ENCODE peak calls at places on chromosomes 3 and 15, in eight cellular contexts. R is vagina, X is endothelial cell of umbilical vein, Q is breast epithelium, W is GM23338, B is prostate gland, F is K562, J is upper lobe of left lung. K is an unnamed sample.

GRCh38 chr3:72145506-72146380 is 360.8 kb upstream of the PROK2 start:
- DNase-seq in X (no peak), J (no peak), B (no peak), R (no peak), W (peak; percentile 18), F (no peak), Q (no peak), K (no peak)

GRCh38 chr15:37856109-37856508 is 78.3 kb upstream of the TMCO5A start:
- DNase-seq in F (no peak), J (no peak), Q (no peak), W (no peak), R (no peak), X (no peak), B (no peak), K (no peak)

GRCh38 chr15:51380999-51381806 is 39.7 kb downstream of the GLDN start:
- DNase-seq in F (peak; percentile 81), J (peak; percentile 61), Q (peak; percentile 21), B (peak; percentile 15), R (no peak), W (peak; percentile 86), X (peak; percentile 67), K (peak; percentile 74)

GRCh38 chr3:84566256-84566655 is 392.5 kb upstream of the CADM2 start:
- DNase-seq in R (no peak), J (no peak), W (no peak), F (no peak), B (no peak), X (no peak), Q (no peak), K (no peak)

GRCh38 chr3:48112813-48113212 is 75.4 kb downstream of the CDC25A start:
- DNase-seq in Q (no peak), W (no peak), F (no peak), B (no peak), X (no peak), R (no peak), J (no peak), K (no peak)

GRCh38 chr3:188283347-188283746 is 129.4 kb downstream of the LPP start:
- DNase-seq in R (no peak), Q (no peak), F (no peak), W (no peak), X (no peak), J (no peak), B (no peak), K (no peak)

GRCh38 chr3:33392703-33393125 is 47.5 kb downstream of the UBP1 start:
- DNase-seq in R (no peak), B (no peak), J (no peak), X (peak; percentile 92), W (no peak), Q (no peak), F (no peak), K (no peak)

GRCh38 chr3:135840436-135840835 is 125.1 kb upstream of the PPP2R3A start:
- DNase-seq in J (no peak), X (no peak), F (no peak), Q (no peak), R (no peak), W (no peak), B (no peak), K (no peak)

GRCh38 chr3:14154242-14154641 is 24.2 kb downstream of the XPC start:
- DNase-seq in B (no peak), X (peak; percentile 58), W (no peak), F (no peak), Q (no peak), J (no peak), R (no peak), K (no peak)

GRCh38 chr15:90706394-90707327 is 10.5 kb upstream of the BLM start:
- DNase-seq in F (no peak), B (no peak), W (no peak), J (no peak), X (no peak), R (no peak), Q (no peak), K (no peak)

GRCh38 chr3:142652826-142653292 is 56.7 kb downstream of the PLS1 start:
- DNase-seq in J (no peak), F (peak; percentile 36), Q (no peak), X (no peak), W (no peak), B (no peak), R (no peak), K (no peak)

GRCh38 chr15:58038426-58039106 is 26.9 kb downstream of the ALDH1A2 start:
- DNase-seq in F (no peak), R (no peak), Q (no peak), J (no peak), B (peak; percentile 71), W (no peak), X (peak; percentile 85), K (no peak)

GRCh38 chr3:135516143-135516542 is 449.4 kb upstream of the PPP2R3A start:
- DNase-seq in W (peak; percentile 86), J (no peak), F (peak; percentile 8), Q (no peak), X (no peak), R (no peak), B (no peak), K (no peak)

GRCh38 chr3:65265511-65265910 is 577.7 kb upstream of the ADAMTS9 start:
- DNase-seq in J (no peak), Q (no peak), R (no peak), W (no peak), B (no peak), F (no peak), X (no peak), K (no peak)

GRCh38 chr15:47673343-47673761 is 44.0 kb upstream of the SEMA6D start:
- DNase-seq in J (no peak), X (peak; percentile 90), B (no peak), F (no peak), R (no peak), Q (no peak), W (peak; percentile 18), K (no peak)

GRCh38 chr15:69997701-69998273 is 99.9 kb downstream of the TLE3 start:
- DNase-seq in Q (peak; percentile 78), F (no peak), W (no peak), J (peak; percentile 67), X (no peak), B (no peak), R (no peak), K (no peak)

GRCh38 chr3:23761440-23761896 is 44.3 kb upstream of the UBE2E1 start:
- DNase-seq in X (peak; percentile 60), J (no peak), W (peak; percentile 76), B (no peak), R (no peak), Q (no peak), F (peak; percentile 45), K (no peak)

GRCh38 chr3:81393251-81393650 is 368.2 kb downstream of the GBE1 start:
- DNase-seq in B (no peak), R (no peak), F (no peak), X (no peak), Q (no peak), J (no peak), W (no peak), K (no peak)

GRCh38 chr3:43970920-43971319 is 270.8 kb upstream of the TOPAZ1 start:
- DNase-seq in J (no peak), Q (no peak), B (no peak), R (no peak), F (no peak), W (no peak), X (no peak), K (no peak)

GRCh38 chr3:43971486-43971885 is 270.2 kb upstream of the TOPAZ1 start:
- DNase-seq in B (no peak), R (no peak), W (no peak), F (no peak), X (no peak), Q (no peak), J (no peak), K (no peak)

GRCh38 chr3:43969944-43970343 is 271.7 kb upstream of the TOPAZ1 start:
- DNase-seq in R (no peak), F (no peak), W (no peak), X (no peak), J (no peak), B (no peak), Q (no peak), K (no peak)

GRCh38 chr3:43968465-43968864 is 273.2 kb upstream of the TOPAZ1 start:
- DNase-seq in F (no peak), W (peak; percentile 80), R (no peak), X (no peak), B (no peak), J (no peak), Q (no peak), K (no peak)

DNA sequence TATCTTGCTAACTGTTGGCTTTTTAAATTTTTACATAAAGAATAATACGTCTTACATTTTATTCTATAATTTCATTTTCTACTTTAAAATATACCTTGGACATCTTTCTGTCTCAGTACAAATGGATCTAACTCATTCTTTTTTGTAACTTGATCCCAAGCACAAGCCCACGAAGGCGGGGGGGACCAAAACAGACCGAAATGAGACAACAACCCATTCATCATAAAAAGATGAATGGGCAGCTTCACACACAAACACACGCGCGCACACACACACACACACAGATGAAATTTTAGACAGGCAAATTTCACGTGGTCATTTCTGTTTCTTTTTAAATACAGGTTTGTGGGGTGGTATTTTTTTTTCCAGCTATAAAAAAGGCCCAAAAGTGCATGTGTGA is 271.3 kb upstream of the TOPAZ1 start:
- DNase-seq in J (no peak), W (no peak), B (no peak), Q (no peak), X (no peak), R (no peak), F (no peak), K (no peak)
- TF ChIP-seq POLR2AphosphoS5 in J (no peak), W (no peak), B (no peak), Q (no peak), X (no peak), R (no peak), F (no peak), K (no peak)

GRCh38 chr3:4083225-4084015 is 219.7 kb upstream of the SETMAR start:
- DNase-seq in J (no peak), B (no peak), R (no peak), Q (no peak), F (no peak), X (no peak), W (no peak), K (no peak)
- TF ChIP-seq CTCF in J (no peak), B (no peak), R (no peak), Q (no peak), F (no peak), X (no peak), W (peak; percentile 42), K (no peak)

DNA sequence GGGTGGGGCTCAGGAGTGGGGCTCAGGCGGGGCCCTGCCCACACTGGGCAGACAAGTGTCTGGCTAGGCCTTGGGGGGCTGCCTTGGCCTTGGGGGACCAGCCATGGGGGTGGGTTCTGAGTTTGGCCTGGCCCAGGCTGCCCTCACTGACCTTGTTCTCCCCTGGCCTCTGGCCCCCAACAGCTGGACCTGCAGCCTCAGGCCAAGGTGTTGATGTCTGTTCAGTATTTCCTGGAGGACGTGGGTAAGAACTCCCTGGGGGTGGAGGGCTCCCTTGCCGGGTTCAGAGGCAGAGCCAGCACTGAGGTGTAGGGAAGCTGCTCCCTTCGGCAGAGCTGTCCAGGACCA is 20.0 kb downstream of the PRKCD start:
- DNase-seq in B (no peak), R (no peak), W (no peak), Q (no peak), X (no peak), J (no peak), F (no peak), K (no peak)
- H3K4me1 ChIP-seq in B (no peaks in the 10 kb centered on the region), R (no peaks in the 10 kb centered on the region), W (no peaks in the 10 kb centered on the region), Q (no peaks in the 10 kb centered on the region), X (no peaks in the 10 kb centered on the region), J (no peaks in the 10 kb centered on the region), F (no peaks in the 10 kb centered on the region), K (no peaks in the 10 kb centered on the region)

DNA sequence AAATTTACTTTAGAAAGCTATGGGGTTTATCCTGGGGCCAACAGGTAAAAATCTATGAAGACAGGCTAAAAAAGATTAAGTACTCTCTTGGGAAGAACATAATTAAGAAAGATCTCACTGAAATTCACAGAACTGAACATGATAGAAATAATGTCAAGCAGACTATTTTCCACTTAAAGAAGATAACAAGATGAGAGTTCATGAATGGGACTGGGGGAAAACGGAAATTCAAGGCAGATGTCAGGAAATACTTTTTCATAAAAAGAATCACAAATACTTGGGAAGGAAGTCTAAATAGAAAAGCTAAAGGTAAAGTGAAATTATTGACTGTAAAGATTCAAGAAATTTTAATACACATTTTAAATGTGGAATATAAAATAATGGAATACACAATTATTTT is 737.6 kb downstream of the EPHA3 start:
- DNase-seq in W (no peak), X (no peak), B (no peak), R (no peak), F (no peak), J (no peak), Q (no peak), K (no peak)
- TF ChIP-seq POLR2AphosphoS5 in W (no peak), X (no peak), B (no peak), R (no peak), F (no peak), J (no peak), Q (no peak), K (no peak)